ENCODE peak calls at places on chromosomes 13 and 19, in eight cellular contexts. P, O, H, D, F, T, K and A are unnamed samples.
A peak's percentile ranks its signal among the peaks of the same experiment; 100 is the strongest.

GRCh38 chr19:7242601-7243258 is 51.5 kb downstream of the INSR start:
- DNase-seq in P (no peak), O (no peak), H (peak; percentile 59), D (peak; percentile 52), F (no peak), T (peak; percentile 74), K (no peak), A (no peak)

GRCh38 chr19:43997631-43998290 is 5.0 kb upstream of the ZNF230 start:
- DNase-seq in P (no peak), O (no peak), H (peak; percentile 19), D (no peak), F (no peak), T (peak; percentile 35), K (no peak), A (no peak)

GRCh38 chr13:73576291-73576690 is 517.5 kb downstream of the KLF5 start:
- DNase-seq in P (no peak), O (no peak), H (no peak), D (no peak), F (no peak), T (no peak), K (no peak), A (no peak)

GRCh38 chr13:106083620-106084350 is 451.7 kb downstream of the EFNB2 start:
- DNase-seq in P (peak; percentile 43), O (no peak), H (peak; percentile 40), D (peak; percentile 82), F (no peak), T (peak; percentile 63), K (peak; percentile 31), A (no peak)

GRCh38 chr13:50518791-50519201 is 324.7 kb downstream of the DLEU7 start:
- DNase-seq in P (no peak), O (no peak), H (no peak), D (peak; percentile 82), F (no peak), T (no peak), K (no peak), A (no peak)

GRCh38 chr13:95579303-95579702 is 26.8 kb downstream of the CLDN10 start:
- DNase-seq in P (no peak), O (no peak), H (no peak), D (no peak), F (no peak), T (no peak), K (no peak), A (no peak)

GRCh38 chr13:110850840-110851239 is 64.0 kb downstream of the ANKRD10 start:
- DNase-seq in P (no peak), O (no peak), H (no peak), D (no peak), F (no peak), T (no peak), K (no peak), A (no peak)

GRCh38 chr13:63680704-63681103 is 2265.1 kb upstream of the PCDH20 start:
- DNase-seq in P (no peak), O (no peak), H (no peak), D (no peak), F (no peak), T (no peak), K (no peak), A (peak; percentile 1)

GRCh38 chr13:76663941-76664340 is 222.3 kb downstream of the KCTD12 start:
- DNase-seq in P (no peak), O (no peak), H (peak; percentile 16), D (peak; percentile 29), F (no peak), T (no peak), K (no peak), A (no peak)

GRCh38 chr19:6503407-6504201 is 1.5 kb upstream of the TUBB4A start:
- DNase-seq in P (no peak), O (no peak), H (no peak), D (no peak), F (no peak), T (no peak), K (no peak), A (no peak)

GRCh38 chr13:77310579-77311279 is 16.2 kb downstream of the MYCBP2 start:
- DNase-seq in P (no peak), O (no peak), H (no peak), D (no peak), F (no peak), T (no peak), K (no peak), A (no peak)

GRCh38 chr19:40783711-40784110 is 5.7 kb downstream of the RAB4B start:
- DNase-seq in P (no peak), O (no peak), H (no peak), D (no peak), F (no peak), T (no peak), K (no peak), A (no peak)

GRCh38 chr19:38869160-38869835 is 8.8 kb downstream of the RINL start:
- DNase-seq in P (peak; percentile 57), O (peak; percentile 71), H (no peak), D (no peak), F (no peak), T (no peak), K (no peak), A (no peak)

GRCh38 chr19:10193666-10194499 is 870 bp downstream of the DNMT1 start:
- DNase-seq in P (peak; percentile 10), O (no peak), H (peak; percentile 60), D (peak; percentile 7), F (no peak), T (peak; percentile 74), K (no peak), A (peak; percentile 80)

GRCh38 chr13:109657395-109657794 is 129.0 kb downstream of the IRS2 start:
- DNase-seq in P (no peak), O (no peak), H (no peak), D (no peak), F (no peak), T (no peak), K (no peak), A (no peak)

GRCh38 chr13:82800391-82800790 is 1081.9 kb downstream of the SLITRK1 start:
- DNase-seq in P (no peak), O (no peak), H (peak; percentile 21), D (no peak), F (no peak), T (peak; percentile 46), K (no peak), A (no peak)

GRCh38 chr19:12796146-12797071 is 5.1 kb downstream of the JUNB start:
- DNase-seq in P (peak; percentile 85), O (no peak), H (peak; percentile 69), D (peak; percentile 84), F (no peak), T (peak; percentile 79), K (peak; percentile 87), A (no peak)

GRCh38 chr19:8307400-8307964 is 676 bp downstream of the CD320 start:
- DNase-seq in P (peak; percentile 24), O (peak; percentile 49), H (no peak), D (no peak), F (peak; percentile 7), T (no peak), K (no peak), A (no peak)

GRCh38 chr19:41264581-41265375 is 606 bp downstream of the HNRNPUL1 start:
- DNase-seq in P (peak; percentile 65), O (peak; percentile 83), H (peak; percentile 40), D (no peak), F (no peak), T (peak; percentile 65), K (peak; percentile 53), A (no peak)

GRCh38 chr19:17512574-17512939 is 1.1 kb downstream of the PGLS start:
- DNase-seq in P (peak; percentile 40), O (no peak), H (no peak), D (no peak), F (no peak), T (no peak), K (no peak), A (no peak)

GRCh38 chr13:102333320-102334181 is 68.3 kb downstream of the FGF14 start:
- DNase-seq in P (no peak), O (no peak), H (peak; percentile 15), D (no peak), F (no peak), T (no peak), K (no peak), A (no peak)

GRCh38 chr19:16470911-16471811 is 609 bp downstream of the EPS15L1 start:
- DNase-seq in P (peak; percentile 26), O (peak; percentile 83), H (no peak), D (peak; percentile 45), F (no peak), T (peak; percentile 34), K (no peak), A (no peak)

GRCh38 chr19:18202759-18203407 is 959 bp downstream of the RAB3A start:
- DNase-seq in P (peak; percentile 35), O (peak; percentile 82), H (no peak), D (peak; percentile 48), F (no peak), T (peak; percentile 30), K (peak; percentile 42), A (peak; percentile 80)

GRCh38 chr13:40798380-40798779 is 9.0 kb downstream of the SLC25A15 start:
- DNase-seq in P (no peak), O (no peak), H (no peak), D (no peak), F (no peak), T (no peak), K (no peak), A (no peak)